ENCODE peak calls at places on chromosomes 6 and 20, in five cellular contexts. J is fibroblast of villous mesenchyme; N is PC-3; X is HTR-8/SVneo; K is CD8-positive, alpha-beta memory T cell. H is an unnamed sample.

GRCh38 chr20:4021905-4022304 is 6.5 kb upstream of the RNF24 start:
- DNase-seq in J (no peak), N (no peak), X (no peak), K (no peak), H (no peak)

GRCh38 chr6:130076512-130076911 is 58.1 kb downstream of the L3MBTL3 start:
- DNase-seq in J (peak), N (peak), X (no peak), K (no peak), H (no peak)

GRCh38 chr20:32918751-32919150 is 60.0 kb downstream of the EFCAB8 start:
- DNase-seq in J (no peak), N (no peak), X (no peak), K (no peak), H (no peak)

GRCh38 chr20:1362484-1362883 is 30.4 kb downstream of the FKBP1A start:
- DNase-seq in J (no peak), N (no peak), X (no peak), K (no peak), H (no peak)

GRCh38 chr6:25968769-25969168 is 6.2 kb downstream of the TRIM38 start:
- DNase-seq in J (no peak), N (no peak), X (no peak), K (no peak), H (no peak)

GRCh38 chr20:49319204-49319809 is 41.5 kb upstream of the ZNFX1 start:
- DNase-seq in J (no peak), N (no peak), X (no peak), K (no peak), H (no peak)

GRCh38 chr20:10922941-10923340 is 249.1 kb upstream of the JAG1 start:
- DNase-seq in J (peak), N (peak), X (peak), K (no peak), H (no peak)

GRCh38 chr6:129661478-129662405 is 48.2 kb downstream of the ARHGAP18 start:
- DNase-seq in J (no peak), N (no peak), X (no peak), K (no peak), H (no peak)

GRCh38 chr20:41089555-41089954 is 47.8 kb upstream of the PLCG1 start:
- DNase-seq in J (no peak), N (peak), X (no peak), K (no peak), H (no peak)

GRCh38 chr6:3316363-3316762 is 57.6 kb downstream of the PSMG4 start:
- DNase-seq in J (no peak), N (no peak), X (no peak), K (no peak), H (no peak)

GRCh38 chr6:169702640-169703246 is 817 bp downstream of the C6orf120 start:
- DNase-seq in J (no peak), N (peak), X (no peak), K (no peak), H (no peak)

GRCh38 chr20:23637282-23638221 is at the start of gene CST3:
- DNase-seq in J (peak), N (peak), X (peak), K (no peak), H (peak)

GRCh38 chr6:20178327-20178726 is 33.9 kb downstream of the MBOAT1 start:
- DNase-seq in J (no peak), N (no peak), X (no peak), K (no peak), H (no peak)

GRCh38 chr6:169805242-169805838 is 53.9 kb downstream of the ERMARD start:
- DNase-seq in J (no peak), N (no peak), X (no peak), K (no peak), H (no peak)

GRCh38 chr6:143522034-143522600 is 10.6 kb upstream of the FUCA2 start:
- DNase-seq in J (no peak), N (peak), X (no peak), K (no peak), H (no peak)

GRCh38 chr20:19460386-19460785 is 247.9 kb downstream of the SLC24A3 start:
- DNase-seq in J (peak), N (peak), X (no peak), K (no peak), H (no peak)

GRCh38 chr20:56625837-56626236 is 3.3 kb upstream of the TFAP2C start:
- DNase-seq in J (no peak), N (no peak), X (no peak), K (no peak), H (peak)

GRCh38 chr6:35496851-35497570 is at the start of gene TEAD3:
- DNase-seq in J (peak), N (peak), X (peak), K (peak), H (no peak)

GRCh38 chr6:80132942-80133517 is 26.6 kb downstream of the BCKDHB start:
- DNase-seq in J (peak), N (peak), X (no peak), K (no peak), H (peak)

GRCh38 chr6:298233-299049 is 6.2 kb downstream of the DUSP22 start:
- DNase-seq in J (peak), N (no peak), X (no peak), K (no peak), H (no peak)

GRCh38 chr6:166591026-166591425 is 4.5 kb upstream of the RAMACL start:
- DNase-seq in J (no peak), N (no peak), X (no peak), K (no peak), H (no peak)

GRCh38 chr6:135128268-135128914 is 52.7 kb upstream of the MYB start:
- DNase-seq in J (no peak), N (no peak), X (no peak), K (peak), H (no peak)

GRCh38 chr6:44176935-44177509 is 18.4 kb downstream of the CAPN11 start:
- DNase-seq in J (peak), N (no peak), X (no peak), K (peak), H (no peak)

GRCh38 chr6:41040101-41040910 is 1.3 kb upstream of the UNC5CL start:
- DNase-seq in J (no peak), N (peak), X (peak), K (no peak), H (no peak)

GRCh38 chr20:33162313-33162712 is 5.6 kb upstream of the BPIFA2 start:
- DNase-seq in J (no peak), N (no peak), X (no peak), K (no peak), H (no peak)

GRCh38 chr20:14925286-14925685 is 587.9 kb upstream of the FLRT3 start:
- DNase-seq in J (no peak), N (peak), X (no peak), K (no peak), H (no peak)

GRCh38 chr20:38170914-38171300 is 5.8 kb upstream of the TGM2 start:
- DNase-seq in J (no peak), N (no peak), X (no peak), K (no peak), H (no peak)

GRCh38 chr6:108744996-108745395 is 103.2 kb upstream of the ARMC2 start:
- DNase-seq in J (no peak), N (no peak), X (no peak), K (no peak), H (no peak)

GRCh38 chr6:6195080-6195479 is 125.4 kb downstream of the F13A1 start:
- DNase-seq in J (no peak), N (no peak), X (no peak), K (no peak), H (no peak)

GRCh38 chr6:123625697-123626096 is 11.1 kb downstream of the TRDN start:
- DNase-seq in J (no peak), N (no peak), X (no peak), K (no peak), H (no peak)

GRCh38 chr6:117518870-117519269 is 36.4 kb downstream of the DCBLD1 start:
- DNase-seq in J (no peak), N (no peak), X (no peak), K (no peak), H (no peak)

GRCh38 chr20:53934421-53935352 is 135.7 kb downstream of the BCAS1 start:
- DNase-seq in J (peak), N (peak), X (peak), K (peak), H (no peak)

GRCh38 chr20:59661621-59662020 is 57.3 kb downstream of the PHACTR3 start:
- DNase-seq in J (no peak), N (no peak), X (no peak), K (no peak), H (no peak)

GRCh38 chr6:111949546-111949945 is 76.3 kb upstream of the FYN start:
- DNase-seq in J (no peak), N (no peak), X (no peak), K (no peak), H (no peak)

GRCh38 chr20:52410746-52411317 is 219.3 kb upstream of the ZFP64 start:
- DNase-seq in J (peak), N (no peak), X (no peak), K (peak), H (peak)

GRCh38 chr6:129235167-129236072 is 352.5 kb downstream of the LAMA2 start:
- DNase-seq in J (peak), N (no peak), X (no peak), K (no peak), H (no peak)

GRCh38 chr6:135540207-135540877 is 42.8 kb upstream of the AHI1 start:
- DNase-seq in J (peak), N (peak), X (no peak), K (no peak), H (no peak)

H was measured in retina.